ENCODE peak calls at places on chromosome 3, in eight cellular contexts. One of them, this sample, is unnamed.

GRCh38 chr3:89578253-89578529 is 470.8 kb downstream of the EPHA3 start:
- DNase-seq in AG09309: no peak
- DNase-seq in ovary: no peak
- DNase-seq in SK-N-SH: no peak
- DNase-seq in breast epithelium: no peak
- DNase-seq in fibroblast of mammary gland: no peak
- DNase-seq in neural progenitor cell: no peak
- DNase-seq in mucosa of descending colon: no peak
- DNase-seq in this sample: no peak

GRCh38 chr3:46183330-46183729 is 24.8 kb downstream of the CCR1 start:
- DNase-seq in AG09309: no peak
- DNase-seq in ovary: no peak
- DNase-seq in SK-N-SH: no peak
- DNase-seq in breast epithelium: no peak
- DNase-seq in fibroblast of mammary gland: no peak
- DNase-seq in neural progenitor cell: no peak
- DNase-seq in mucosa of descending colon: no peak
- DNase-seq in this sample: no peak

GRCh38 chr3:27623085-27623753 is 98.9 kb downstream of the EOMES start:
- DNase-seq in AG09309: no peak
- DNase-seq in ovary: no peak
- DNase-seq in SK-N-SH: no peak
- DNase-seq in breast epithelium: no peak
- DNase-seq in fibroblast of mammary gland: peak; percentile 33
- DNase-seq in neural progenitor cell: no peak
- DNase-seq in mucosa of descending colon: no peak
- DNase-seq in this sample: no peak

GRCh38 chr3:169772530-169772950 is 656 bp upstream of the MYNN start:
- DNase-seq in AG09309: peak; percentile 45
- DNase-seq in ovary: peak; percentile 78
- DNase-seq in SK-N-SH: peak; percentile 78
- DNase-seq in breast epithelium: peak; percentile 83
- DNase-seq in fibroblast of mammary gland: peak; percentile 76
- DNase-seq in neural progenitor cell: peak; percentile 80
- DNase-seq in mucosa of descending colon: no peak
- DNase-seq in this sample: peak; percentile 55

GRCh38 chr3:60932669-60933068 is 318.6 kb downstream of the FHIT start:
- DNase-seq in AG09309: no peak
- DNase-seq in ovary: no peak
- DNase-seq in SK-N-SH: no peak
- DNase-seq in breast epithelium: no peak
- DNase-seq in fibroblast of mammary gland: peak; percentile 36
- DNase-seq in neural progenitor cell: no peak
- DNase-seq in mucosa of descending colon: no peak
- DNase-seq in this sample: no peak

GRCh38 chr3:123373535-123373987 is 75.3 kb downstream of the ADCY5 start:
- DNase-seq in AG09309: no peak
- DNase-seq in ovary: no peak
- DNase-seq in SK-N-SH: no peak
- DNase-seq in breast epithelium: no peak
- DNase-seq in fibroblast of mammary gland: no peak
- DNase-seq in neural progenitor cell: no peak
- DNase-seq in mucosa of descending colon: no peak
- DNase-seq in this sample: no peak

GRCh38 chr3:2391876-2392275 is 293.2 kb downstream of the CNTN4 start:
- DNase-seq in AG09309: no peak
- DNase-seq in ovary: no peak
- DNase-seq in SK-N-SH: no peak
- DNase-seq in breast epithelium: no peak
- DNase-seq in fibroblast of mammary gland: no peak
- DNase-seq in neural progenitor cell: no peak
- DNase-seq in mucosa of descending colon: no peak
- DNase-seq in this sample: no peak

GRCh38 chr3:57998366-57999283 is 9.6 kb upstream of the FLNB start:
- DNase-seq in AG09309: no peak
- DNase-seq in ovary: no peak
- DNase-seq in SK-N-SH: peak; percentile 42
- DNase-seq in breast epithelium: no peak
- DNase-seq in fibroblast of mammary gland: no peak
- DNase-seq in neural progenitor cell: no peak
- DNase-seq in mucosa of descending colon: no peak
- DNase-seq in this sample: no peak

GRCh38 chr3:173529062-173529711 is 131.6 kb downstream of the NLGN1 start:
- DNase-seq in AG09309: no peak
- DNase-seq in ovary: no peak
- DNase-seq in SK-N-SH: peak; percentile 11
- DNase-seq in breast epithelium: no peak
- DNase-seq in fibroblast of mammary gland: peak; percentile 16
- DNase-seq in neural progenitor cell: peak; percentile 67
- DNase-seq in mucosa of descending colon: peak; percentile 26
- DNase-seq in this sample: no peak

GRCh38 chr3:13452490-13453335 is 27.4 kb upstream of the HDAC11 start:
- DNase-seq in AG09309: peak; percentile 18
- DNase-seq in ovary: peak; percentile 25
- DNase-seq in SK-N-SH: peak; percentile 59
- DNase-seq in breast epithelium: no peak
- DNase-seq in fibroblast of mammary gland: peak; percentile 39
- DNase-seq in neural progenitor cell: peak; percentile 67
- DNase-seq in mucosa of descending colon: peak; percentile 44
- DNase-seq in this sample: no peak

GRCh38 chr3:117261907-117262518 is 552.4 kb downstream of the TUSC7 start:
- DNase-seq in AG09309: no peak
- DNase-seq in ovary: no peak
- DNase-seq in SK-N-SH: no peak
- DNase-seq in breast epithelium: no peak
- DNase-seq in fibroblast of mammary gland: no peak
- DNase-seq in neural progenitor cell: no peak
- DNase-seq in mucosa of descending colon: no peak
- DNase-seq in this sample: no peak

GRCh38 chr3:195269375-195270078 is 1.4 kb downstream of the XXYLT1 start:
- DNase-seq in AG09309: no peak
- DNase-seq in ovary: no peak
- DNase-seq in SK-N-SH: no peak
- DNase-seq in breast epithelium: no peak
- DNase-seq in fibroblast of mammary gland: no peak
- DNase-seq in neural progenitor cell: no peak
- DNase-seq in mucosa of descending colon: no peak
- DNase-seq in this sample: no peak

GRCh38 chr3:195270350-195271115 is 426 bp downstream of the XXYLT1 start:
- DNase-seq in AG09309: no peak
- DNase-seq in ovary: peak; percentile 74
- DNase-seq in SK-N-SH: peak; percentile 72
- DNase-seq in breast epithelium: no peak
- DNase-seq in fibroblast of mammary gland: peak; percentile 29
- DNase-seq in neural progenitor cell: peak; percentile 91
- DNase-seq in mucosa of descending colon: peak; percentile 68
- DNase-seq in this sample: no peak

GRCh38 chr3:195270079-195270349 is 945 bp downstream of the XXYLT1 start:
- DNase-seq in AG09309: no peak
- DNase-seq in ovary: no peak
- DNase-seq in SK-N-SH: no peak
- DNase-seq in breast epithelium: no peak
- DNase-seq in fibroblast of mammary gland: no peak
- DNase-seq in neural progenitor cell: no peak
- DNase-seq in mucosa of descending colon: no peak
- DNase-seq in this sample: no peak

GRCh38 chr3:195267096-195267495 is 3.9 kb downstream of the XXYLT1 start:
- DNase-seq in AG09309: no peak
- DNase-seq in ovary: no peak
- DNase-seq in SK-N-SH: no peak
- DNase-seq in breast epithelium: no peak
- DNase-seq in fibroblast of mammary gland: no peak
- DNase-seq in neural progenitor cell: no peak
- DNase-seq in mucosa of descending colon: no peak
- DNase-seq in this sample: no peak

DNA sequence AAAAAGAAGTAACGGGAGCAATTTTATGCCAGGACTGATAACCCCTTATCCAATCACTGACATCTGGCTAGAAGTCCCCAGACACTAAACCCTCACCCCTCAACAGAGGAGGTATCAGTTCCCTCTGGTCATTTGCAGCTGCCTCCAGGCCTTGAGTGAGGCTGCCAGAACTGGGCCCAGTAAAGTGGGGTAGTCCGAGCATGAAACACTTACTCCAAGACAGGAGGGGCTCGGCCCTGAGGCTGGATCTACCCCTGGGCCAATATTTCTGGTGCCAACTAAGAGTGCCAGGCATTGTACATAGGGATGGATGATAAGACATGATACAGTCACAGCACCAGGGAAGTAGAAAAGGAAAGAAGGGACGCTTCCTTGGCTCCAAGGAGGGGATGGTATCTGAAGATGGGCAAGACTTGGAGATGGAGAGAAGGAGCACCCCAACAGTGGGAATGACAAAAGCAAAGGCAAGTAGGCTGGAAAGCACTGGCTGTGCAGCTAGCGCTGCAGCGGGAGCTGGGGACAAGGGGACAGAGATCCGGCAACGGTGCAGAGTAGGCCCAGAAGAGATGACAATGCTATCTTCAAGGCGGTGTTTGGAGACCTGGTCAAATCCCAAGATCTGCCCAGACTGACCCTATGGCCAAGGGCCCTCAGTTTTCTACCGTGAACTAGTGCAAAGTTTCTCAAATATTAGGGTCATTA is 2.2 kb downstream of the XXYLT1 start:
- DNase-seq in AG09309: no peak
- DNase-seq in ovary: no peak
- DNase-seq in SK-N-SH: no peak
- DNase-seq in breast epithelium: no peak
- DNase-seq in fibroblast of mammary gland: no peak
- DNase-seq in neural progenitor cell: no peak
- DNase-seq in mucosa of descending colon: no peak
- DNase-seq in this sample: no peak
- H3K4me3 ChIP-seq in AG09309: no peak overlapping the region
- H3K4me3 ChIP-seq in ovary: no peak overlapping the region
- H3K4me3 ChIP-seq in SK-N-SH: no peak overlapping the region
- H3K4me3 ChIP-seq in breast epithelium: no peak overlapping the region
- H3K4me3 ChIP-seq in fibroblast of mammary gland: no peak overlapping the region
- H3K4me3 ChIP-seq in neural progenitor cell: no peak overlapping the region
- H3K4me3 ChIP-seq in mucosa of descending colon: no peak overlapping the region
- H3K4me3 ChIP-seq in this sample: peak overlapping the region; percentile 79

DNA sequence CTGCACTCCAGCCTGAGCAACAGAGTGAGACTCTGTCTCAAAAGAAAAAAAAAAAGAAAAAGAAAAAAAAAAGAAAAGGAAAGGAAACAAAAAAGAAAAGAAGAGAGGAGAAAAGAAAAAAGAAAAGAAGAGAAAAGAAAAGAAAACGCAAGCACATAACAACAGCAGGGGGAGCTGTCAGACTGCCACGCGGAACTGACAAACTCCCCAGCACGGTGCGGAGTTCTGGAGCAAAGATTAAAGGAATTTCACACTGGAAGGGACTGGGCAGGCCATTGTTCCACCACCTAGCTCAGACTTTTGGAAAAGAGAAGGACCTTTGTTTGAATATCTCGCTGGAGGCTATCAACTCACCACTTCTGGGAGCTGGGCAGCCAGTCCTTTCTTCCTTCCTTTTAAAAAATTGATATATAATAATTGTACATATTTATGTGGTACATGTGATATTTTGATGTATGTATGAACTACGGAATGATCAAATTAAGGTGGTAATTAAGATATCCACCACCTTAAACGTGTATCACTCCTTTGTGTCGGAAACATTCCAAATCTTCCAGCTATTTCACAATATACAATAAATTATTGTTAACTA is 40.5 kb downstream of the DPPA2 start:
- DNase-seq in AG09309: peak; percentile 1
- DNase-seq in ovary: no peak
- DNase-seq in SK-N-SH: peak; percentile 38
- DNase-seq in breast epithelium: peak; percentile 28
- DNase-seq in fibroblast of mammary gland: peak; percentile 30
- DNase-seq in neural progenitor cell: peak; percentile 86
- DNase-seq in mucosa of descending colon: no peak
- DNase-seq in this sample: no peak
- TF ChIP-seq CTCF in AG09309: peak; percentile 64
- TF ChIP-seq CTCF in ovary: no peak
- TF ChIP-seq CTCF in SK-N-SH: peak; percentile 77
- TF ChIP-seq CTCF in breast epithelium: no peak
- TF ChIP-seq CTCF in fibroblast of mammary gland: peak; percentile 56
- TF ChIP-seq CTCF in neural progenitor cell: peak; percentile 94
- TF ChIP-seq CTCF in mucosa of descending colon: no peak
- TF ChIP-seq CTCF in this sample: peak; percentile 28

GRCh38 chr3:71442648-71443047 is 140.9 kb downstream of the FOXP1 start:
- DNase-seq in AG09309: no peak
- DNase-seq in ovary: no peak
- DNase-seq in SK-N-SH: no peak
- DNase-seq in breast epithelium: no peak
- DNase-seq in fibroblast of mammary gland: no peak
- DNase-seq in neural progenitor cell: no peak
- DNase-seq in mucosa of descending colon: no peak
- DNase-seq in this sample: no peak
- H3K4me3 ChIP-seq in AG09309: no peak overlapping the region
- H3K4me3 ChIP-seq in ovary: no peak overlapping the region
- H3K4me3 ChIP-seq in SK-N-SH: no peak overlapping the region
- H3K4me3 ChIP-seq in breast epithelium: no peak overlapping the region
- H3K4me3 ChIP-seq in fibroblast of mammary gland: no peak overlapping the region
- H3K4me3 ChIP-seq in neural progenitor cell: no peak overlapping the region
- H3K4me3 ChIP-seq in mucosa of descending colon: no peak overlapping the region
- H3K4me3 ChIP-seq in this sample: no peak overlapping the region

DNA sequence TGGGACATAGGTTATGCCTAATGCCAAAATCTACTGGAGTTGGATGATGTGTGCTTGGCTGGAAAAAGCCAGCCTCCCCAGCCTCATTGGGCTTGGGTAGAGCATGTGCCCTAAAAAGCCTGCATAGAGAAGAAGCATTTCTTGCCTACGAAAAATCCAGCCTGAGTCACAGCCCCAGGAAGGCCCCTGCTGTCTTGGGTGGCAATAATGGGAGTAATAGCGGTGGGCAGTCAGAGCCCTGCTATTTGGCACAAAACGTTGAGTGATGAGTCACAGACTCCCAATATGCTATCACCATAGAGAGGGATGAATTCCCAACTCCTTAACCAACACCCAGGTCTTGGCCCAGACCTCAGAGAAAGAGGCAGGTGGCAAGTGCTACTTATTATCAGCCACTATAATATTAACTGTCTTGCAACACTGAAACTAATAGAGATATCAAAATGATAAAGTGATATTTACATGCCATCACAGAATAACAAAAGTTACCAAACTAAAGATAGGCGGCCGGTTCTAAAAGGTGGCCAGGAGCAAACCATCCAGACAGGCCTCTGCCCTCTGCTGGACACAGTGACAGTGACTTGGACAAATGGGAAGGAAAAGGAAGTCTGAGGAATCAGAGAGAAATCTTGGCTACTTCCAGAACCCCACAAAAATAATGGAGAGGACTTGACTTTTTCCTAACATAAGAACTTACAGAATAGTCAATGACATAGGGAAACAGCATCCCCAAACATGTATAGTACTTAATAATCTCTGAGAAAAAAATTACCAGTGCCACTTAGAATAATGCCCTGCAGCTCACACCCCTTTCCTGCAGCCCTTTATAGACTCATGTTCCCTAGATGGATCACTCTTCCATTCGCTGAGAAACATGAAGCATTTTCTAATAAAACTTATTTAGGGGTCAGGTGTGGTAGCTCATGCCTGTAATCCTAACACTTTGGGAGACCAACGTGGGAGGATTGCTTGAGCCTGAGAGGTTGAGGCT is 51.9 kb upstream of the MUC13 start:
- DNase-seq in AG09309: peak; percentile 80
- DNase-seq in ovary: no peak
- DNase-seq in SK-N-SH: peak; percentile 45
- DNase-seq in breast epithelium: no peak
- DNase-seq in fibroblast of mammary gland: peak; percentile 95
- DNase-seq in neural progenitor cell: peak; percentile 59
- DNase-seq in mucosa of descending colon: peak; percentile 56
- DNase-seq in this sample: peak; percentile 69
- TF ChIP-seq CTCF in AG09309: peak; percentile 59
- TF ChIP-seq CTCF in ovary: no peak
- TF ChIP-seq CTCF in SK-N-SH: peak; percentile 79
- TF ChIP-seq CTCF in breast epithelium: no peak
- TF ChIP-seq CTCF in fibroblast of mammary gland: peak; percentile 55
- TF ChIP-seq CTCF in neural progenitor cell: peak; percentile 74
- TF ChIP-seq CTCF in mucosa of descending colon: peak; percentile 54
- TF ChIP-seq CTCF in this sample: peak; percentile 71